ENCODE peak calls at places on chromosome 13, in eight cellular contexts. P, L, W, T, N, H, U and V are unnamed samples.

GRCh38 chr13:59837101-59837500 is 326.6 kb downstream of the DIAPH3 start:
- DNase-seq in P (no peak), L (no peak), W (no peak), T (no peak), N (no peak), H (no peak), U (no peak), V (no peak)

GRCh38 chr13:18992791-18993190 is 188.8 kb downstream of the TUBA3C start:
- DNase-seq in P (no peak), L (no peak), W (no peak), T (no peak), N (no peak), H (no peak), U (no peak), V (no peak)

GRCh38 chr13:109781384-109782065 is 4.9 kb downstream of the IRS2 start:
- DNase-seq in P (peak), L (peak), W (no peak), T (no peak), N (no peak), H (no peak), U (peak), V (peak)

GRCh38 chr13:76965759-76966421 is 17.6 kb downstream of the ACOD1 start:
- DNase-seq in P (no peak), L (peak), W (peak), T (no peak), N (no peak), H (peak), U (peak), V (no peak)

GRCh38 chr13:70579941-70580340 is 471.7 kb upstream of the KLHL1 start:
- DNase-seq in P (no peak), L (no peak), W (no peak), T (no peak), N (no peak), H (no peak), U (no peak), V (no peak)

GRCh38 chr13:108226184-108226583 is 8.0 kb downstream of the ABHD13 start:
- DNase-seq in P (no peak), L (no peak), W (no peak), T (no peak), N (no peak), H (no peak), U (no peak), V (no peak)

GRCh38 chr13:77506874-77507273 is 28.6 kb upstream of the SCEL start:
- DNase-seq in P (no peak), L (no peak), W (no peak), T (no peak), N (no peak), H (no peak), U (no peak), V (no peak)

GRCh38 chr13:108346376-108346775 is 76.9 kb downstream of the TNFSF13B start:
- DNase-seq in P (no peak), L (no peak), W (no peak), T (peak), N (no peak), H (no peak), U (no peak), V (no peak)

GRCh38 chr13:38685974-38686571 is 804 bp upstream of the FREM2 start:
- DNase-seq in P (peak), L (no peak), W (no peak), T (no peak), N (no peak), H (no peak), U (no peak), V (no peak)

GRCh38 chr13:60627071-60627686 is 230.2 kb downstream of the TDRD3 start:
- DNase-seq in P (no peak), L (no peak), W (no peak), T (no peak), N (no peak), H (peak), U (no peak), V (no peak)

GRCh38 chr13:112325941-112326645 is 50.1 kb upstream of the SPACA7 start:
- DNase-seq in P (peak), L (no peak), W (no peak), T (no peak), N (no peak), H (no peak), U (no peak), V (no peak)

GRCh38 chr13:45833663-45834062 is 17.9 kb downstream of the SIAH3 start:
- DNase-seq in P (no peak), L (no peak), W (no peak), T (no peak), N (peak), H (peak), U (peak), V (no peak)

GRCh38 chr13:112767506-112768471 is 78.0 kb downstream of the ATP11A start:
- DNase-seq in P (peak), L (no peak), W (peak), T (no peak), N (no peak), H (no peak), U (no peak), V (peak)

GRCh38 chr13:77872995-77873394 is 45.6 kb downstream of the EDNRB start:
- DNase-seq in P (no peak), L (no peak), W (no peak), T (no peak), N (no peak), H (peak), U (no peak), V (no peak)

GRCh38 chr13:74761794-74762193 is 627.6 kb upstream of the KLF12 start:
- DNase-seq in P (no peak), L (no peak), W (no peak), T (no peak), N (no peak), H (no peak), U (no peak), V (no peak)

GRCh38 chr13:112642061-112642460 is 47.8 kb upstream of the ATP11A start:
- DNase-seq in P (no peak), L (no peak), W (no peak), T (no peak), N (no peak), H (no peak), U (peak), V (peak)

GRCh38 chr13:50783940-50784339 is 59.6 kb downstream of the DLEU7 start:
- DNase-seq in P (no peak), L (no peak), W (no peak), T (no peak), N (no peak), H (no peak), U (no peak), V (no peak)

GRCh38 chr13:20192470-20193141 is at the start of gene GJB2:
- DNase-seq in P (peak), L (no peak), W (peak), T (no peak), N (peak), H (no peak), U (no peak), V (no peak)

GRCh38 chr13:110856941-110857835 is 57.7 kb downstream of the ANKRD10 start:
- DNase-seq in P (no peak), L (no peak), W (no peak), T (no peak), N (peak), H (no peak), U (no peak), V (no peak)

GRCh38 chr13:98035373-98035772 is 81.9 kb downstream of the IPO5 start:
- DNase-seq in P (no peak), L (no peak), W (no peak), T (no peak), N (no peak), H (no peak), U (no peak), V (no peak)

GRCh38 chr13:34884366-34884765 is 57.7 kb upstream of the NBEA start:
- DNase-seq in P (no peak), L (no peak), W (no peak), T (no peak), N (no peak), H (no peak), U (no peak), V (no peak)

GRCh38 chr13:33285420-33286124 is at the start of gene STARD13:
- DNase-seq in P (no peak), L (peak), W (peak), T (peak), N (peak), H (peak), U (peak), V (peak)

GRCh38 chr13:20360041-20360491 is 127.9 kb upstream of the GJB6 start:
- DNase-seq in P (no peak), L (no peak), W (no peak), T (no peak), N (no peak), H (peak), U (no peak), V (no peak)

GRCh38 chr13:70502944-70503343 is 394.7 kb upstream of the KLHL1 start:
- DNase-seq in P (no peak), L (no peak), W (no peak), T (no peak), N (no peak), H (no peak), U (no peak), V (no peak)

GRCh38 chr13:28339419-28339818 is 155.5 kb downstream of the FLT1 start:
- DNase-seq in P (no peak), L (no peak), W (no peak), T (no peak), N (no peak), H (peak), U (no peak), V (no peak)

GRCh38 chr13:70385852-70386251 is 277.6 kb upstream of the KLHL1 start:
- DNase-seq in P (peak), L (no peak), W (no peak), T (no peak), N (no peak), H (no peak), U (no peak), V (no peak)

GRCh38 chr13:30042891-30043630 is 192.6 kb upstream of the UBL3 start:
- DNase-seq in P (no peak), L (no peak), W (peak), T (no peak), N (no peak), H (no peak), U (no peak), V (no peak)

GRCh38 chr13:36346222-36347083 is at the start of gene SPART:
- DNase-seq in P (peak), L (peak), W (peak), T (peak), N (peak), H (peak), U (peak), V (peak)
- TF ChIP-seq POLR2A in P (peak), L (peak), W (peak), T (peak), N (peak), H (peak), U (peak), V (no peak)

DNA sequence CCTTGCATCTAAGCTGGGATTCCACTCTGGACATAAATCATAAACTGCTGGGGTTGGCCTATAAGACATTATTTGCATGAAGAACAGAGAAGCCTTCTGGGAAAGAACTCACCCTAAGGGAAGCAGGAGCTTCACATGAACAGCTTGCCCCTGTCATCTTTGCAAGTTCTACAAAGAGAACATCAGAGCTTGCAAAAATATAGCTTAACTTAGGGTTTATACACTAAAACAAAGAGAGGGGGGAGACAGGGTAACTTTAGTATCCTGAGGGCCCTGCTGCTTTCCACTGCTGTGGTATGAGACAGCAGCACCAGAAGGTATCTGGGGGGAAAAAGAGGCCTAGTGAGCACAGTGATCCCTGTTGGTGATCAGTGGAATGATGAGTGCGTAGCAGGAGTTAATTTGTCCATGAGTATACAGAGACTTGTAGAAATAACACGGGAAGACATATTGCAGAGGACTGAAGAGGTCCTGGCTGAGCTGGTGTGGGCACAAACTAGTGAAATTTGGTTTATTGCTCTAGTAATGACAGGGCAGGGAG is 116.1 kb upstream of the TSC22D1 start:
- DNase-seq in P (no peak), L (no peak), W (no peak), T (no peak), N (no peak), H (peak), U (no peak), V (no peak)
- TF ChIP-seq CTCF in P (no peak), L (no peak), W (no peak), T (no peak), N (no peak), H (no peak), U (no peak), V (no peak)

GRCh38 chr13:94552095-94552494 is 43.9 kb downstream of the TGDS start:
- DNase-seq in P (no peak), L (no peak), W (no peak), T (no peak), N (no peak), H (no peak), U (no peak), V (no peak)
- H3K4me3 ChIP-seq in P (no peak), L (no peak), W (no peak), T (no peak), N (no peak), H (no peak), U (no peak), V (no peak)

DNA sequence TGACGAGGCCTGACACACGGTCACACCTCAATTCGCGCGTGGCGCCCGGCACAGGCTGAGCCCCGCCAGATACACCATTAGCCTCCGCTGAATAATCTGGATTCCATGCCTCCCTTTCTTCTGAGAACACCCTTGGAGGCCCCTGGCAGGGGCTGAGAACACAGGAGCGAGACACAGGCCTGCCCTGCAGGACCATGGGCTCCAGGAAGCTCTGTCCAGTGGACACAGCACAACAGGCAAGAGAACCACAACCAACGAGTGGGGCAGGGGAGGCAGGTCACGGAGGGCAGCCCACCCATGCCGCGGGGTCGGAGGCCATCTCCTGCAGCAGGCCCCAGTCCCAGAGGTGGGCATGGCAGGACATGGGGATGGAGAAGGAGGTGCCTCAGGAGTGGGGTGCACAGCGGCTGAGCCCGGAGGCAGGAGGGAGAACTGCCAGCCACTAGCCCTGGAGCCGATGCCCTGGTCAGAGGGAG is 75.8 kb upstream of the C13orf46 start:
- DNase-seq in P (peak), L (no peak), W (no peak), T (peak), N (no peak), H (no peak), U (no peak), V (no peak)
- TF ChIP-seq POLR2A in P (no peak), L (no peak), W (no peak), T (no peak), N (no peak), H (no peak), U (no peak), V (no peak)